ENCODE peak calls at places on chromosomes 7 and 10, in six cellular contexts. U, I, B, E, M and J are unnamed samples.

GRCh38 chr7:73647725-73648592 is 19.7 kb upstream of the VPS37D start:
- DNase-seq in U (no peak), I (peak), B (no peak), E (no peak), M (no peak), J (no peak)

GRCh38 chr10:121740069-121740468 is 141.8 kb upstream of the FGFR2 start:
- DNase-seq in U (no peak), I (no peak), B (no peak), E (no peak), M (no peak), J (no peak)

GRCh38 chr10:59668081-59668480 is 41.6 kb downstream of the SLC16A9 start:
- DNase-seq in U (no peak), I (no peak), B (no peak), E (no peak), M (no peak), J (no peak)

GRCh38 chr10:48983648-48984359 is 44.2 kb upstream of the LRRC18 start:
- DNase-seq in U (no peak), I (no peak), B (no peak), E (no peak), M (no peak), J (no peak)

GRCh38 chr10:5504146-5505072 is 5.0 kb upstream of the CALML5 start:
- DNase-seq in U (no peak), I (no peak), B (no peak), E (no peak), M (no peak), J (no peak)

GRCh38 chr10:102421645-102422585 is 1.3 kb downstream of the FBXL15 start:
- DNase-seq in U (no peak), I (peak), B (no peak), E (no peak), M (peak), J (no peak)

GRCh38 chr10:88091490-88092061 is 228.2 kb downstream of the PTEN start:
- DNase-seq in U (peak), I (peak), B (no peak), E (no peak), M (no peak), J (no peak)

GRCh38 chr10:84088626-84089025 is 50.7 kb upstream of the GHITM start:
- DNase-seq in U (no peak), I (no peak), B (no peak), E (no peak), M (no peak), J (no peak)

GRCh38 chr7:3805151-3805550 is 504.1 kb downstream of the SDK1 start:
- DNase-seq in U (no peak), I (no peak), B (no peak), E (no peak), M (peak), J (peak)

GRCh38 chr10:106672517-106673175 is 491.9 kb downstream of the SORCS1 start:
- DNase-seq in U (no peak), I (no peak), B (no peak), E (no peak), M (no peak), J (no peak)

GRCh38 chr7:85090138-85090537 is 96.7 kb downstream of the SEMA3D start:
- DNase-seq in U (no peak), I (no peak), B (peak), E (no peak), M (no peak), J (no peak)

GRCh38 chr7:47373871-47374451 is 207.9 kb downstream of the TNS3 start:
- DNase-seq in U (no peak), I (no peak), B (no peak), E (no peak), M (no peak), J (no peak)